ENCODE peak calls at places on chromosomes 2 and 18, in nine cellular contexts. N is hepatic stellate cell; R is foreskin fibroblast; V is sigmoid colon; X is stimulated activated CD8-positive, alpha-beta memory T cell treated with anti-CD3 and anti-CD28 coated beads, Interleukin-4, amount 100 ng/mL, for 1 hour; J is lower lobe of right lung; Y is SHP77; L is foreskin melanocyte; G is effector CD8-positive, alpha-beta T cell. F is an unnamed sample.

GRCh38 chr2:220277445-220277960 is 650.1 kb downstream of the SLC4A3 start:
- DNase-seq in V (no peak), J (peak), R (peak), X (no peak), L (no peak), Y (no peak), N (peak), G (no peak), F (no peak)

GRCh38 chr18:57743008-57743407 is 60.1 kb downstream of the ATP8B1 start:
- DNase-seq in N (peak), J (no peak), L (no peak), R (peak), G (no peak), X (no peak), Y (no peak), V (no peak), F (no peak)

GRCh38 chr2:69271831-69272257 is 115.2 kb downstream of the GFPT1 start:
- DNase-seq in V (no peak), G (no peak), X (no peak), J (no peak), L (no peak), R (no peak), N (peak), Y (no peak), F (no peak)

GRCh38 chr18:68500551-68500950 is 214.4 kb downstream of the TMX3 start:
- DNase-seq in G (no peak), N (no peak), V (no peak), Y (no peak), X (no peak), L (no peak), J (no peak), R (no peak), F (no peak)

GRCh38 chr2:124145982-124146381 is 120.9 kb downstream of the CNTNAP5 start:
- DNase-seq in L (no peak), Y (peak), G (no peak), X (no peak), R (no peak), J (no peak), N (no peak), V (no peak), F (no peak)

GRCh38 chr18:21281611-21282010 is 39.6 kb downstream of the GREB1L start:
- DNase-seq in X (no peak), N (no peak), V (no peak), Y (no peak), G (no peak), L (no peak), R (no peak), J (no peak), F (no peak)

GRCh38 chr18:22203892-22204536 is 34.6 kb downstream of the GATA6 start:
- DNase-seq in X (no peak), L (no peak), G (no peak), V (no peak), R (no peak), J (no peak), N (no peak), Y (no peak), F (no peak)

GRCh38 chr18:5150888-5151287 is 46.2 kb downstream of the AKAIN1 start:
- DNase-seq in V (no peak), G (no peak), N (no peak), R (no peak), X (no peak), L (no peak), Y (no peak), J (no peak), F (no peak)

GRCh38 chr2:137981112-137981679 is 16.9 kb downstream of the HNMT start:
- DNase-seq in X (no peak), L (no peak), J (no peak), R (no peak), V (no peak), N (no peak), G (no peak), Y (no peak), F (no peak)

GRCh38 chr2:88852753-88853402 is 161.4 kb downstream of the RPIA start:
- DNase-seq in L (no peak), N (no peak), Y (no peak), R (no peak), G (no peak), J (no peak), X (no peak), V (no peak), F (no peak)

GRCh38 chr2:204015118-204015842 is 78.7 kb downstream of the ICOS start:
- DNase-seq in G (no peak), L (no peak), V (no peak), N (no peak), R (no peak), J (no peak), X (no peak), Y (no peak), F (no peak)

GRCh38 chr2:121490734-121491133 is 39.9 kb upstream of the RNU4ATAC start:
- DNase-seq in G (no peak), N (no peak), V (no peak), J (no peak), X (no peak), R (no peak), L (no peak), Y (no peak), F (no peak)

GRCh38 chr2:43132523-43133301 is 93.7 kb downstream of the ZFP36L2 start:
- DNase-seq in X (no peak), N (no peak), L (no peak), G (no peak), R (no peak), Y (no peak), J (no peak), V (no peak), F (no peak)

GRCh38 chr18:59821983-59822382 is 77.8 kb upstream of the PMAIP1 start:
- DNase-seq in N (no peak), X (no peak), L (no peak), V (no peak), J (no peak), R (peak), Y (no peak), G (no peak), F (no peak)

GRCh38 chr2:240993446-240994160 is 4.8 kb upstream of the SNED1 start:
- DNase-seq in R (peak), Y (no peak), V (peak), G (no peak), J (peak), N (no peak), X (no peak), L (no peak), F (no peak)

GRCh38 chr2:40155728-40156127 is 296.2 kb downstream of the SLC8A1 start:
- DNase-seq in N (no peak), X (no peak), V (no peak), R (no peak), G (no peak), J (no peak), L (no peak), Y (no peak), F (no peak)

GRCh38 chr2:17608251-17608650 is 67.8 kb downstream of the VSNL1 start:
- DNase-seq in G (no peak), V (no peak), J (no peak), X (no peak), R (no peak), L (no peak), N (no peak), Y (no peak), F (no peak)

GRCh38 chr18:46750626-46751025 is 6.2 kb downstream of the ST8SIA5 start:
- DNase-seq in V (no peak), J (no peak), N (no peak), R (no peak), Y (no peak), G (no peak), L (no peak), X (no peak), F (no peak)

GRCh38 chr2:118670281-118670680 is 177.2 kb downstream of the EN1 start:
- DNase-seq in G (no peak), Y (no peak), J (no peak), R (peak), X (no peak), V (no peak), N (no peak), L (no peak), F (no peak)

GRCh38 chr2:71798266-71799012 is 345.1 kb downstream of the DYSF start:
- DNase-seq in V (peak), J (no peak), N (peak), Y (no peak), L (no peak), R (peak), X (no peak), G (no peak), F (no peak)

GRCh38 chr18:11183621-11184020 is 34.3 kb upstream of the PIEZO2 start:
- DNase-seq in N (no peak), G (no peak), R (no peak), X (no peak), L (no peak), Y (no peak), J (no peak), V (no peak), F (no peak)

GRCh38 chr2:235002198-235003095 is 50.6 kb downstream of the SH3BP4 start:
- DNase-seq in X (no peak), G (no peak), J (no peak), L (no peak), V (peak), N (no peak), R (peak), Y (no peak), F (no peak)

GRCh38 chr18:7878265-7879173 is 311.4 kb downstream of the PTPRM start:
- DNase-seq in L (no peak), R (no peak), J (no peak), N (no peak), X (no peak), V (no peak), Y (no peak), G (no peak), F (no peak)

GRCh38 chr18:1499265-1499664 is 594.6 kb downstream of the ADCYAP1 start:
- DNase-seq in X (no peak), L (no peak), N (no peak), J (no peak), V (no peak), R (no peak), Y (no peak), G (no peak), F (no peak)

GRCh38 chr2:214881647-214882205 is 72.2 kb upstream of the BARD1 start:
- DNase-seq in G (no peak), J (no peak), N (no peak), R (peak), L (peak), V (no peak), Y (no peak), X (no peak), F (no peak)

GRCh38 chr2:239130786-239131325 is 270.0 kb downstream of the HDAC4 start:
- DNase-seq in L (no peak), G (no peak), N (no peak), J (no peak), R (no peak), Y (no peak), V (no peak), X (no peak), F (no peak)

GRCh38 chr2:25374411-25374810 is 32.7 kb upstream of the DNMT3A start:
- DNase-seq in J (no peak), L (no peak), N (no peak), Y (no peak), G (no peak), V (no peak), R (no peak), X (no peak), F (no peak)

GRCh38 chr2:101109451-101110140 is 41.6 kb downstream of the TBC1D8 start:
- DNase-seq in L (no peak), X (no peak), V (no peak), G (no peak), R (peak), J (no peak), Y (peak), N (no peak), F (no peak)

GRCh38 chr2:232486558-232487384 is 863 bp downstream of the ECEL1 start:
- DNase-seq in V (peak), Y (no peak), X (no peak), N (no peak), L (no peak), R (no peak), J (peak), G (no peak), F (no peak)

GRCh38 chr2:237150831-237151230 is 65.1 kb downstream of the COPS8 start:
- DNase-seq in X (no peak), Y (no peak), N (no peak), V (no peak), L (no peak), G (no peak), J (no peak), R (no peak), F (no peak)

GRCh38 chr2:190362894-190363293 is 19.5 kb downstream of the INPP1 start:
- DNase-seq in Y (no peak), N (no peak), X (no peak), J (no peak), L (no peak), R (no peak), G (no peak), V (no peak), F (no peak)

GRCh38 chr2:238157506-238158017 is 1.2 kb upstream of the ERFE start:
- DNase-seq in N (no peak), X (no peak), Y (no peak), J (no peak), G (no peak), V (no peak), R (no peak), L (no peak), F (no peak)

GRCh38 chr2:98822301-98823164 is 91.6 kb upstream of the MGAT4A start:
- DNase-seq in J (peak), R (peak), V (no peak), G (peak), N (no peak), L (no peak), Y (no peak), X (no peak), F (no peak)

GRCh38 chr2:214574077-214574775 is 163.4 kb downstream of the VWC2L start:
- DNase-seq in N (no peak), X (no peak), J (no peak), R (no peak), L (no peak), G (no peak), Y (no peak), V (no peak), F (peak)

F was measured in NCI-H187.